ENCODE peak calls at places on chromosomes 6 and 20, in seven cellular contexts. B, X, U, K, R, O and Y are unnamed samples.

GRCh38 chr6:76817429-76817828 is 645.9 kb downstream of the HTR1B start:
- DNase-seq in U (no peak), B (no peak), K (no peak), R (no peak), X (no peak), O (no peak), Y (no peak)

GRCh38 chr20:61956396-61957342 is 109.0 kb downstream of the TAF4 start:
- DNase-seq in B (no peak), R (no peak), O (no peak), X (no peak), U (no peak), K (no peak), Y (no peak)

GRCh38 chr6:106451419-106451818 is 90.9 kb downstream of the CRYBG1 start:
- DNase-seq in U (no peak), O (no peak), X (no peak), R (no peak), B (no peak), K (no peak), Y (no peak)

GRCh38 chr6:116887168-116887567 is 10.1 kb downstream of the RFX6 start:
- DNase-seq in R (no peak), U (no peak), K (no peak), X (no peak), O (no peak), B (no peak), Y (no peak)

GRCh38 chr20:21513181-21513663 is 642 bp downstream of the NKX2-2 start:
- DNase-seq in X (peak; percentile 30), B (no peak), K (no peak), O (no peak), R (peak; percentile 12), U (no peak), Y (no peak)

GRCh38 chr20:38175221-38176030 is 10.4 kb upstream of the TGM2 start:
- DNase-seq in O (no peak), R (no peak), U (no peak), K (peak; percentile 53), X (no peak), B (no peak), Y (no peak)

GRCh38 chr6:159104163-159104885 is 59.5 kb upstream of the TAGAP start:
- DNase-seq in K (peak; percentile 89), B (peak; percentile 45), X (peak; percentile 69), O (peak; percentile 30), R (peak; percentile 57), U (peak; percentile 81), Y (peak; percentile 26)

GRCh38 chr6:1212919-1213318 is 99.0 kb upstream of the FOXQ1 start:
- DNase-seq in R (no peak), K (no peak), O (no peak), U (no peak), B (no peak), X (no peak), Y (no peak)

GRCh38 chr20:13059398-13060136 is 50.8 kb downstream of the SPTLC3 start:
- DNase-seq in B (no peak), K (no peak), U (no peak), O (no peak), R (no peak), X (no peak), Y (no peak)

GRCh38 chr6:137102050-137102848 is 57.5 kb upstream of the IL20RA start:
- DNase-seq in K (no peak), B (no peak), O (no peak), U (no peak), R (no peak), X (no peak), Y (no peak)

GRCh38 chr6:116450185-116450710 is 10.9 kb upstream of the CALHM6 start:
- DNase-seq in X (no peak), U (no peak), K (no peak), R (no peak), B (no peak), O (no peak), Y (no peak)

GRCh38 chr6:7086488-7086887 is 21.3 kb upstream of the RREB1 start:
- DNase-seq in U (peak; percentile 63), O (no peak), X (no peak), B (no peak), K (peak; percentile 87), R (no peak), Y (no peak)

GRCh38 chr6:16505711-16506362 is 255.4 kb downstream of the ATXN1 start:
- DNase-seq in B (no peak), X (no peak), U (no peak), R (no peak), O (no peak), K (no peak), Y (no peak)

GRCh38 chr6:107488174-107488874 is 1.6 kb upstream of the SOBP start:
- DNase-seq in O (no peak), B (no peak), R (no peak), K (peak; percentile 78), U (no peak), X (no peak), Y (no peak)

GRCh38 chr6:126063512-126064146 is 77.3 kb downstream of the TRMT11 start:
- DNase-seq in B (no peak), K (no peak), R (no peak), U (no peak), O (peak; percentile 25), X (no peak), Y (no peak)

GRCh38 chr6:126153661-126154060 is 167.3 kb downstream of the TRMT11 start:
- DNase-seq in O (no peak), K (no peak), B (no peak), R (no peak), U (no peak), X (no peak), Y (no peak)

GRCh38 chr20:61835301-61835700 is 230.4 kb downstream of the TAF4 start:
- DNase-seq in X (no peak), R (no peak), U (no peak), B (no peak), O (no peak), K (no peak), Y (no peak)

GRCh38 chr6:24844061-24844460 is 45.3 kb upstream of the ARMH2 start:
- DNase-seq in K (no peak), R (no peak), O (no peak), B (no peak), X (no peak), U (no peak), Y (no peak)

GRCh38 chr20:57076951-57077350 is 189.5 kb downstream of the BMP7 start:
- DNase-seq in B (no peak), K (no peak), O (no peak), R (no peak), U (no peak), X (no peak), Y (no peak)

GRCh38 chr20:32034581-32035397 is 17.3 kb upstream of the HCK start:
- DNase-seq in R (no peak), X (peak; percentile 70), K (no peak), B (peak; percentile 26), O (peak; percentile 21), U (peak; percentile 49), Y (no peak)

GRCh38 chr20:53547664-53548239 is 45.9 kb downstream of the ZNF217 start:
- DNase-seq in K (peak; percentile 25), R (peak; percentile 39), X (peak; percentile 86), O (peak; percentile 69), U (peak; percentile 77), B (peak; percentile 0), Y (no peak)

GRCh38 chr6:11232968-11233626 is 629 bp upstream of the NEDD9 start:
- DNase-seq in R (peak; percentile 34), X (no peak), B (no peak), O (no peak), K (no peak), U (no peak), Y (peak; percentile 46)

GRCh38 chr20:6590891-6591679 is 176.4 kb upstream of the BMP2 start:
- DNase-seq in O (no peak), U (no peak), R (no peak), X (peak; percentile 12), B (no peak), K (no peak), Y (no peak)

GRCh38 chr6:159742165-159742564 is 14.9 kb downstream of the WTAP start:
- DNase-seq in X (no peak), R (no peak), U (no peak), K (no peak), B (no peak), O (no peak), Y (no peak)

GRCh38 chr20:50919567-50919966 is 11.7 kb downstream of the ADNP start:
- DNase-seq in X (peak; percentile 40), B (no peak), R (no peak), K (no peak), O (peak; percentile 62), U (no peak), Y (no peak)

GRCh38 chr6:78909391-78909790 is 42.0 kb downstream of the IRAK1BP1 start:
- DNase-seq in B (no peak), R (no peak), O (no peak), X (no peak), K (no peak), U (peak; percentile 47), Y (no peak)

GRCh38 chr6:124203812-124204167 is 400.1 kb downstream of the NKAIN2 start:
- DNase-seq in O (no peak), K (no peak), B (no peak), U (no peak), R (no peak), X (no peak), Y (no peak)

GRCh38 chr6:91135406-91135805 is 548.5 kb upstream of the MAP3K7 start:
- DNase-seq in K (no peak), B (no peak), X (no peak), O (no peak), R (no peak), U (no peak), Y (no peak)

GRCh38 chr6:18166314-18167007 is 11.2 kb downstream of the KDM1B start:
- DNase-seq in B (no peak), R (no peak), U (no peak), O (no peak), K (no peak), X (no peak), Y (no peak)